ENCODE peak calls at places on chromosomes 6 and 20, in six cellular contexts. F is kidney epithelial cell, C is hippocampal formation, Y is Kasumi-1, U is NCI-H1417, M is NCI-H524 treated with DMSO at 0.1 percent for 48 hours. K is an unnamed sample.

GRCh38 chr6:13766201-13766634 is 48.1 kb downstream of the MCUR1 start:
- DNase-seq in F (peak), C (no peak), Y (peak), U (no peak), M (peak), K (peak)

GRCh38 chr6:23016701-23017100 is 447.3 kb downstream of the HDGFL1 start:
- DNase-seq in F (no peak), C (no peak), Y (no peak), U (no peak), M (no peak), K (no peak)

GRCh38 chr6:66964216-66964615 is 1257.2 kb upstream of the EYS start:
- DNase-seq in F (no peak), C (no peak), Y (no peak), U (no peak), M (no peak), K (no peak)

GRCh38 chr6:80163754-80164187 is 57.3 kb downstream of the BCKDHB start:
- DNase-seq in F (peak), C (no peak), Y (peak), U (peak), M (no peak), K (peak)

GRCh38 chr20:23096073-23096472 is 9.9 kb upstream of the CD93 start:
- DNase-seq in F (no peak), C (no peak), Y (no peak), U (no peak), M (no peak), K (no peak)

GRCh38 chr6:153130515-153131036 is 506 bp downstream of the RGS17 start:
- DNase-seq in F (no peak), C (no peak), Y (no peak), U (no peak), M (no peak), K (peak)

GRCh38 chr20:23223908-23224307 is 126.7 kb upstream of the NXT1 start:
- DNase-seq in F (no peak), C (no peak), Y (no peak), U (no peak), M (no peak), K (no peak)

GRCh38 chr6:169859401-169859977 is 108.1 kb downstream of the ERMARD start:
- DNase-seq in F (no peak), C (no peak), Y (no peak), U (no peak), M (no peak), K (no peak)

GRCh38 chr20:20085071-20085470 is 32.7 kb downstream of the CFAP61 start:
- DNase-seq in F (no peak), C (no peak), Y (no peak), U (peak), M (no peak), K (no peak)

GRCh38 chr20:478949-479429 is 16.7 kb upstream of the TBC1D20 start:
- DNase-seq in F (peak), C (no peak), Y (peak), U (peak), M (peak), K (peak)

GRCh38 chr6:45737331-45738056 is 278.2 kb downstream of the CLIC5 start:
- DNase-seq in F (no peak), C (no peak), Y (no peak), U (no peak), M (no peak), K (no peak)

GRCh38 chr6:474454-475185 is 83.1 kb downstream of the IRF4 start:
- DNase-seq in F (no peak), C (no peak), Y (peak), U (peak), M (no peak), K (peak)

GRCh38 chr6:105592329-105592728 is 189.4 kb upstream of the PREP start:
- DNase-seq in F (no peak), C (no peak), Y (no peak), U (no peak), M (no peak), K (no peak)

GRCh38 chr6:135606392-135606791 is 108.9 kb upstream of the AHI1 start:
- DNase-seq in F (no peak), C (no peak), Y (no peak), U (no peak), M (no peak), K (no peak)

GRCh38 chr6:129475477-129476247 is 234.3 kb downstream of the ARHGAP18 start:
- DNase-seq in F (no peak), C (peak), Y (no peak), U (peak), M (peak), K (no peak)

GRCh38 chr6:160789263-160790027 is 87.4 kb downstream of the PLG start:
- DNase-seq in F (no peak), C (no peak), Y (no peak), U (no peak), M (no peak), K (no peak)

GRCh38 chr6:132401120-132401940 is at the start of gene MOXD1:
- DNase-seq in F (no peak), C (peak), Y (peak), U (peak), M (no peak), K (no peak)

GRCh38 chr6:135940783-135941182 is 89.3 kb downstream of the PDE7B start:
- DNase-seq in F (no peak), C (no peak), Y (no peak), U (no peak), M (no peak), K (no peak)

GRCh38 chr20:8721098-8721497 is 347.8 kb upstream of the PLCB4 start:
- DNase-seq in F (peak), C (peak), Y (peak), U (peak), M (peak), K (peak)

GRCh38 chr6:136613477-136613876 is 63.3 kb upstream of the MAP7 start:
- DNase-seq in F (peak), C (no peak), Y (no peak), U (no peak), M (no peak), K (no peak)

GRCh38 chr6:118350881-118351430 is 197.1 kb upstream of the PLN start:
- DNase-seq in F (no peak), C (no peak), Y (no peak), U (no peak), M (no peak), K (no peak)

GRCh38 chr6:121064345-121064744 is 269.9 kb downstream of the TBC1D32 start:
- DNase-seq in F (no peak), C (no peak), Y (no peak), U (no peak), M (no peak), K (no peak)

K was measured in KBM-7.